ENCODE peak calls at places on chromosomes 1 and 21, in six cellular contexts. P, W, F, E, M and Y are unnamed samples. For H3K4me1, the result is how much of the 10 kb centered on the place peaks cover.

GRCh38 chr1:62841587-62842169 is 57.7 kb downstream of the ATG4C start:
- DNase-seq in W (no peak), P (no peak), M (no peak), F (no peak), E (peak), Y (no peak)

GRCh38 chr1:67460648-67461500 is 30.7 kb upstream of the SERBP1 start:
- DNase-seq in P (peak), W (peak), M (no peak), E (no peak), F (no peak), Y (no peak)

GRCh38 chr1:65067491-65068201 is 80.4 kb upstream of the AK4 start:
- DNase-seq in P (peak), M (peak), W (peak), E (peak), F (peak), Y (peak)

GRCh38 chr1:220655509-220655908 is 34.7 kb upstream of the C1orf115 start:
- DNase-seq in F (no peak), P (no peak), W (no peak), E (no peak), M (no peak), Y (no peak)

GRCh38 chr1:62676606-62677356 is 11.4 kb downstream of the DOCK7 start:
- DNase-seq in E (peak), F (no peak), M (no peak), P (no peak), W (no peak), Y (no peak)

GRCh38 chr21:35303085-35303484 is 254.0 kb upstream of the RUNX1 start:
- DNase-seq in W (no peak), F (no peak), E (peak), M (no peak), P (no peak), Y (no peak)

GRCh38 chr21:26739189-26739588 is 106.0 kb downstream of the ADAMTS1 start:
- DNase-seq in F (no peak), P (no peak), W (no peak), M (no peak), E (no peak), Y (no peak)

GRCh38 chr21:33967086-33967571 is 51.5 kb upstream of the ATP5PO start:
- DNase-seq in M (no peak), E (peak), W (no peak), P (no peak), F (no peak), Y (no peak)

GRCh38 chr1:185309566-185309965 is 7.5 kb downstream of the IVNS1ABP start:
- DNase-seq in E (peak), F (no peak), W (no peak), P (no peak), M (no peak), Y (no peak)

GRCh38 chr1:176111835-176112234 is 95.3 kb downstream of the COP1 start:
- DNase-seq in M (no peak), E (peak), P (no peak), F (no peak), W (no peak), Y (no peak)

GRCh38 chr21:42221581-42222345 is 2.8 kb downstream of the ABCG1 start:
- DNase-seq in E (peak), M (no peak), P (no peak), W (no peak), F (no peak), Y (peak)

GRCh38 chr1:32724678-32725594 is 22.4 kb upstream of the SYNC start:
- DNase-seq in E (peak), P (peak), F (no peak), M (peak), W (peak), Y (no peak)

GRCh38 chr21:38325216-38325615 is 68.4 kb downstream of the KCNJ15 start:
- DNase-seq in F (no peak), M (no peak), W (no peak), E (no peak), P (no peak), Y (no peak)

GRCh38 chr1:236904874-236905741 is 99.1 kb downstream of the MT1HL1 start:
- DNase-seq in P (no peak), E (peak), W (no peak), F (no peak), M (no peak), Y (no peak)

GRCh38 chr1:27811741-27812500 is 18.7 kb upstream of the PPP1R8 start:
- DNase-seq in F (no peak), P (no peak), W (no peak), M (no peak), E (no peak), Y (no peak)

GRCh38 chr1:235588916-235589515 is 60.6 kb downstream of the GNG4 start:
- DNase-seq in W (no peak), P (no peak), M (no peak), F (no peak), E (peak), Y (no peak)

GRCh38 chr1:196380311-196380710 is 227.9 kb downstream of the KCNT2 start:
- DNase-seq in P (no peak), F (no peak), M (no peak), E (no peak), W (no peak), Y (no peak)

GRCh38 chr1:6472391-6472790 is 6.4 kb upstream of the TNFRSF25 start:
- DNase-seq in F (no peak), E (no peak), M (no peak), W (no peak), P (no peak), Y (no peak)

GRCh38 chr1:207711285-207711684 is 40.6 kb upstream of the CD46 start:
- DNase-seq in P (no peak), M (no peak), F (no peak), E (no peak), W (no peak), Y (no peak)

GRCh38 chr1:172955161-172955821 is 95.5 kb downstream of the TNFSF18 start:
- DNase-seq in M (no peak), W (no peak), P (no peak), F (no peak), E (peak), Y (no peak)

GRCh38 chr1:78650114-78650513 is 483 bp downstream of the IFI44 start:
- DNase-seq in P (no peak), F (no peak), W (no peak), E (peak), M (no peak), Y (no peak)

GRCh38 chr1:15177710-15178166 is 24.2 kb downstream of the TMEM51 start:
- DNase-seq in P (no peak), E (no peak), F (no peak), W (no peak), M (no peak), Y (no peak)

GRCh38 chr21:32514275-32515055 is 70.9 kb downstream of the TCP10L start:
- DNase-seq in W (no peak), F (no peak), P (no peak), M (peak), E (no peak), Y (no peak)

GRCh38 chr1:47843059-47843458 is 154.1 kb downstream of the TRABD2B start:
- DNase-seq in P (no peak), M (no peak), W (peak), F (no peak), E (no peak), Y (no peak)

GRCh38 chr1:23577056-23577985 is 18.0 kb upstream of the ID3 start:
- DNase-seq in E (peak), F (no peak), M (no peak), P (no peak), W (no peak), Y (no peak)

GRCh38 chr1:156500578-156500846 is at the start of gene MEF2D:
- DNase-seq in M (no peak), F (no peak), W (no peak), P (no peak), E (no peak), Y (no peak)

GRCh38 chr1:156500847-156501686 is 492 bp upstream of the MEF2D start:
- DNase-seq in P (peak), E (peak), M (peak), F (peak), W (peak), Y (peak)

GRCh38 chr1:156503672-156504055 is 3.1 kb upstream of the MEF2D start:
- DNase-seq in P (no peak), F (no peak), E (no peak), W (no peak), M (no peak), Y (no peak)

GRCh38 chr1:156502749-156503671 is 2.4 kb upstream of the MEF2D start:
- DNase-seq in W (peak), P (peak), M (peak), E (peak), F (no peak), Y (peak)

GRCh38 chr1:156502396-156502748 is 1.8 kb upstream of the MEF2D start:
- DNase-seq in M (no peak), P (no peak), E (no peak), F (no peak), W (no peak), Y (no peak)
- H3K4me1 ChIP-seq in M (under half), P (half or more), E (under half), F (half or more), W (under half), Y (half or more)

GRCh38 chr1:39115271-39116110 is 89.0 kb upstream of the MACF1 start:
- DNase-seq in P (no peak), E (peak), M (no peak), W (no peak), F (no peak), Y (no peak)
- H3K4me1 ChIP-seq in P (half or more), E (under half), M (under half), W (half or more), F (under half), Y (half or more)

GRCh38 chr1:244445320-244446181 is 6.2 kb downstream of the ADSS2 start:
- DNase-seq in M (no peak), P (no peak), F (no peak), E (peak), W (no peak), Y (no peak)

GRCh38 chr1:244449936-244450508 is 1.7 kb downstream of the ADSS2 start:
- DNase-seq in E (no peak), P (no peak), F (no peak), W (no peak), M (no peak), Y (no peak)

GRCh38 chr1:244447024-244447423 is 4.7 kb downstream of the ADSS2 start:
- DNase-seq in M (no peak), W (no peak), F (no peak), E (no peak), P (no peak), Y (no peak)

GRCh38 chr1:244448279-244449036 is 3.3 kb downstream of the ADSS2 start:
- DNase-seq in P (no peak), W (no peak), F (no peak), M (no peak), E (no peak), Y (no peak)

DNA sequence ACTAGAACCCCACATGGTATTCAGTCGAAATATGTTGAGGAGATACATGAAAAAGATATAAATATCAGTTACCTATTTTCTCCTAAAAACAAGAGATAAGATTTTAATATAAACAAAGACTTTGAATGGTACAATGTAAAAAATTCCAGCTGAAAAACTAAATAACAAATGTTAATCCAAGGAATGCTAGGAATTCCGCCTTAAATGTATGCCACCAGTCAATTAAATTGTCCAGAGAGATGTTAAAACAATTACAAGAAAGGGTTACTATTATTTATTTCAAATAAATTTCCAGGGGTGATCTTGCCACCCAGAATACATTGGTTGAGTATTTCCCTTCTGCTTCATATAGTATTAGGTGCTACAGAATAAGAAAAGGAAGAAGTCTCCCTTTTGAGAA is 4.2 kb downstream of the ADSS2 start:
- DNase-seq in F (no peak), M (no peak), P (no peak), W (no peak), E (no peak), Y (no peak)
- H3K4me1 ChIP-seq in F (under half), M (under half), P (under half), W (under half), E (under half), Y (half or more)

DNA sequence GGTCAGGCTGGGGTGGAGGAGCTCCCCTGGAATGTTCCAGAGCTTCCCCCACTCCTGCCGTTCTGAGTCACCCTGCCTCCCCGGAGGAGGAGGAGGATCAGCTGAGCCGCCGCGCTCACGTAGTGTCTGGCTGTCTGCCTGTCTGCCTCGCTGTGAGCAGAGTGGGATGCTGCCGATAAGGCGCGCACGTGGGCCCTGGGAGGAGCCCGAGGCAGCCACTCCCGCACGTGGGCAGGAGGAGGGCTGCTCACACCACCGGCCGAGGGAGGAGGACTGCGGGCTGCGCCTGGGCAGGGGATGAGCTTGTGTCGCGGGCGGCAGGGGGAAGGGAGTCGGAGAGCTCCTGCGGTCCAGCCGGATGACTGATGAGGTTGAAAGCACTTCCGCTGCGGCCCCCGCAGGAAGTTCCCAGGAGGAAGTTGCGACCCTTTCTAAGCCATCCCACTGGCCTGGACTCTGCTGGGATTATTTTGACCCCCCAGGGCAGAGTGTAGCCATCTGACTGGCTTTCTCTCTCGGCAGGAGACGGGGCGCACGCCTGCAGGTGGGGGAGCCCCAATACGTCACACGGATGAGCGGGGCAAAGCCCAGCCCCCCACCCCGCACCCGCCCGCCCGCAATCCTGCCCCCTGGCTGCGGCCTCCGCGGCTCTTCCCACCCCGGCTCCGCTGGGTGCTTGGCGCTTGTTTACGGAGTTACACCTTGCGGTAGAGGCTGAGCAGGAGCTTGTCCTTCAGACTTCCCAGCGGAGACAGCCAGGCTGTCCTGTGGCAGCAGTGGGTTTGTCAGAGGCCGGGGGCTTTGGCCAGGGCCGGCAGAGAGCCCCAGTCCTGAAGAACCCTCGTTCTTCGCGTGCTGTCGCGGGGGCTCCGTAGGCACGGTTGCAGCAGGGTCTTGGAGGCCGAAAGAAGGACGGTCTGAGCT is 9.8 kb downstream of the PDXK start:
- DNase-seq in E (peak), P (peak), W (peak), F (peak), M (peak), Y (peak)
- H3K4me1 ChIP-seq in E (under half), P (half or more), W (under half), F (half or more), M (under half), Y (half or more)

GRCh38 chr1:198922638-198923430 is 284.0 kb downstream of the PTPRC start:
- DNase-seq in W (no peak), E (peak), P (no peak), F (no peak), M (no peak), Y (no peak)

GRCh38 chr1:198929111-198929604 is 290.3 kb downstream of the PTPRC start:
- DNase-seq in F (no peak), M (no peak), W (no peak), E (no peak), P (no peak), Y (no peak)

GRCh38 chr1:198923940-198924339 is 285.1 kb downstream of the PTPRC start:
- DNase-seq in M (no peak), F (no peak), P (no peak), W (no peak), E (no peak), Y (no peak)

GRCh38 chr1:198927129-198927528 is 288.3 kb downstream of the PTPRC start:
- DNase-seq in P (no peak), F (no peak), W (no peak), M (no peak), E (no peak), Y (no peak)

DNA sequence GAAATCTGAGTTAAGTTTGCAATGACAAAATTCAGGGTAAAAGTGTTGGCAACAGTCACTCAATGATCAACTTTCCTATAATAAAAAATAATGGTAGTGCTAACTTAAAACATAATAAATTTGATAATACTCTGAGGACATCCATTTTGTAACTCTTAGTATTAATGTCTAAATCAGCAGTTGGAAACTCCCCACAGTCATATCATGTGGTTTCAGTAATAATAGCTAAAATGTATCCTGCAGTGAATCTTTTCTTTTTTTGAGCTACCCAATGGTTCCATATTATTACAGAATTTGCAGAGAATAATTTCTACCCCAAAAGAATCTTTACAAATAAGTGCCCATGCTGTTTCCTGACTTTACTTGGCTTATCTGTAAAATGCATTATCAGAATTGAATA is 286.7 kb downstream of the PTPRC start:
- DNase-seq in M (no peak), W (no peak), P (no peak), F (no peak), E (no peak), Y (no peak)
- H3K4me1 ChIP-seq in M (under half), W (under half), P (under half), F (under half), E (under half), Y (under half)

GRCh38 chr1:157363660-157364140 is 188.6 kb downstream of the FCRL5 start:
- DNase-seq in M (no peak), W (peak), F (peak), E (peak), P (no peak), Y (no peak)

GRCh38 chr1:157359309-157360020 is 192.8 kb downstream of the FCRL5 start:
- DNase-seq in E (no peak), F (no peak), P (no peak), M (no peak), W (no peak), Y (no peak)

GRCh38 chr1:157356611-157357010 is 195.7 kb downstream of the FCRL5 start:
- DNase-seq in P (no peak), F (no peak), W (no peak), M (no peak), E (no peak), Y (no peak)

GRCh38 chr1:157357111-157357510 is 195.2 kb downstream of the FCRL5 start:
- DNase-seq in P (no peak), W (no peak), M (no peak), E (no peak), F (no peak), Y (no peak)

GRCh38 chr1:157360021-157360390 is 192.3 kb downstream of the FCRL5 start:
- DNase-seq in M (no peak), W (no peak), P (no peak), E (no peak), F (no peak), Y (no peak)
- H3K4me1 ChIP-seq in M (under half), W (under half), P (under half), E (under half), F (under half), Y (under half)

GRCh38 chr1:58581641-58582040 is 4.6 kb upstream of the TACSTD2 start:
- DNase-seq in M (no peak), W (no peak), E (no peak), P (no peak), F (no peak), Y (no peak)
- H3K4me1 ChIP-seq in M (under half), W (under half), E (under half), P (under half), F (under half), Y (under half)

DNA sequence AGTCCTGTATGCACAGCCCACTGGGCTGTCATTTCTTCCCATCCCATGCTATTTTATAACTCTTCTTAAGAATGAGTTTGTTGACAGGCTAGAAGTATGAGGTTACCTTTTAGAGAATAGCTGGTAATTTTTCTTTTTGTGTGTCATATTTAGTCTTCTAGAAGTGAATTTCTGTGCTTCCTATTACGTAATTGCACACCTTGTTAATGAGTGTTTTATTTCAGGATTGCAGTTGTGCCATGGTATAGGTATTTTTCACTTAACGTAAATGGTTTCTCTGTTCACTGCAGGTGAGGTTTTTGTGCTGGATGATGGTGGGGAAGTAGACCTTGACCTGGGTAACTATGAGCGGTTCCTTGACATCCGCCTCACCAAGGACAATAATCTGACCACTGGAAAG is 5.0 kb downstream of the CTPS1 start:
- DNase-seq in P (no peak), M (no peak), F (no peak), W (no peak), E (no peak), Y (no peak)
- H3K4me1 ChIP-seq in P (under half), M (under half), F (under half), W (under half), E (under half), Y (under half)

GRCh38 chr1:177525176-177525575 is 354.4 kb downstream of the BRINP2 start:
- DNase-seq in E (no peak), P (no peak), W (no peak), F (no peak), M (no peak), Y (no peak)
- H3K4me1 ChIP-seq in E (under half), P (under half), W (under half), F (under half), M (under half), Y (under half)